ENCODE peak calls at places on chromosomes 11 and 22, in ten cellular contexts. G is T47D, D is KG1, E is neural progenitor cell, A is T-helper 1 cell, H is GF-D8, P is NCI-H1048, Q is iris pigment epithelial cell, J is neural crest cell, T is astrocyte of the spinal cord. X is an unnamed sample.

GRCh38 chr11:121058941-121059340 is 35.0 kb downstream of the TBCEL start:
- DNase-seq in G (no peak), D (no peak), E (no peak), A (no peak), H (no peak), P (no peak), Q (no peak), J (no peak), T (no peak), X (no peak)

GRCh38 chr11:125268611-125269010 is 104.1 kb downstream of the PKNOX2 start:
- DNase-seq in G (no peak), D (no peak), E (no peak), A (no peak), H (no peak), P (no peak), Q (no peak), J (no peak), T (peak), X (no peak)

GRCh38 chr11:83545494-83545893 is 259.3 kb upstream of the CCDC90B start:
- DNase-seq in G (no peak), D (no peak), E (peak), A (no peak), H (no peak), P (no peak), Q (no peak), J (no peak), T (no peak), X (no peak)

GRCh38 chr22:32469799-32470212 is 4.8 kb upstream of the FBXO7 start:
- DNase-seq in G (no peak), D (no peak), E (no peak), A (no peak), H (no peak), P (no peak), Q (peak), J (no peak), T (peak), X (no peak)

GRCh38 chr22:50576070-50576469 is 2.2 kb downstream of the CPT1B start:
- DNase-seq in G (peak), D (no peak), E (peak), A (no peak), H (no peak), P (no peak), Q (peak), J (peak), T (peak), X (no peak)

GRCh38 chr11:94933225-94934130 is 39.9 kb downstream of the CWC15 start:
- DNase-seq in G (no peak), D (no peak), E (no peak), A (no peak), H (no peak), P (no peak), Q (peak), J (no peak), T (peak), X (no peak)

GRCh38 chr11:131172011-131172410 is 198.4 kb upstream of the NTM start:
- DNase-seq in G (no peak), D (no peak), E (no peak), A (no peak), H (no peak), P (no peak), Q (no peak), J (no peak), T (no peak), X (no peak)

GRCh38 chr11:88266919-88267318 is 70.6 kb downstream of the CTSC start:
- DNase-seq in G (no peak), D (no peak), E (no peak), A (no peak), H (no peak), P (no peak), Q (no peak), J (no peak), T (no peak), X (no peak)

GRCh38 chr11:44256673-44257291 is 53.2 kb downstream of the ALX4 start:
- DNase-seq in G (no peak), D (no peak), E (no peak), A (no peak), H (no peak), P (no peak), Q (no peak), J (no peak), T (no peak), X (no peak)

GRCh38 chr11:72541224-72541974 is 107.1 kb upstream of the CLPB start:
- DNase-seq in G (no peak), D (no peak), E (no peak), A (no peak), H (no peak), P (no peak), Q (no peak), J (no peak), T (no peak), X (no peak)

GRCh38 chr11:128294685-128295079 is 292.7 kb downstream of the ETS1 start:
- DNase-seq in G (no peak), D (no peak), E (no peak), A (no peak), H (no peak), P (no peak), Q (peak), J (no peak), T (peak), X (no peak)

GRCh38 chr11:28144808-28145207 is 36.6 kb downstream of the METTL15 start:
- DNase-seq in G (no peak), D (no peak), E (no peak), A (no peak), H (no peak), P (no peak), Q (peak), J (no peak), T (peak), X (no peak)

GRCh38 chr11:112277937-112278336 is 17.3 kb upstream of the PLET1 start:
- DNase-seq in G (no peak), D (no peak), E (no peak), A (no peak), H (no peak), P (peak), Q (peak), J (no peak), T (no peak), X (no peak)

GRCh38 chr11:79229047-79229446 is 211.8 kb downstream of the TENM4 start:
- DNase-seq in G (no peak), D (no peak), E (no peak), A (no peak), H (no peak), P (no peak), Q (no peak), J (no peak), T (no peak), X (no peak)

GRCh38 chr11:122743949-122744876 is 88.7 kb downstream of the UBASH3B start:
- DNase-seq in G (no peak), D (peak), E (no peak), A (peak), H (peak), P (no peak), Q (no peak), J (no peak), T (no peak), X (peak)

GRCh38 chr22:47051435-47052175 is 289.2 kb downstream of the TBC1D22A start:
- DNase-seq in G (no peak), D (no peak), E (peak), A (no peak), H (no peak), P (no peak), Q (no peak), J (no peak), T (no peak), X (no peak)

GRCh38 chr11:32109138-32109537 is 18.3 kb downstream of the RCN1 start:
- DNase-seq in G (no peak), D (no peak), E (no peak), A (no peak), H (no peak), P (no peak), Q (peak), J (no peak), T (peak), X (no peak)

GRCh38 chr11:46659908-46660307 is 40.5 kb downstream of the ARHGAP1 start:
- DNase-seq in G (no peak), D (peak), E (no peak), A (no peak), H (peak), P (no peak), Q (peak), J (no peak), T (peak), X (peak)

GRCh38 chr11:17328856-17329490 is 22.6 kb upstream of the NCR3LG1 start:
- DNase-seq in G (no peak), D (no peak), E (peak), A (no peak), H (no peak), P (no peak), Q (no peak), J (no peak), T (no peak), X (no peak)

GRCh38 chr11:71539017-71539416 is 1.2 kb downstream of the KRTAP5-8 start:
- DNase-seq in G (no peak), D (no peak), E (no peak), A (no peak), H (no peak), P (no peak), Q (no peak), J (no peak), T (no peak), X (no peak)

GRCh38 chr22:37284807-37285355 is 2.6 kb downstream of the CYTH4 start:
- DNase-seq in G (no peak), D (peak), E (no peak), A (no peak), H (peak), P (no peak), Q (no peak), J (no peak), T (no peak), X (peak)

GRCh38 chr11:638616-639323 is 1.7 kb downstream of the DRD4 start:
- DNase-seq in G (no peak), D (no peak), E (peak), A (no peak), H (no peak), P (no peak), Q (peak), J (no peak), T (peak), X (no peak)

GRCh38 chr22:38017272-38017920 is 33.0 kb upstream of the SOX10 start:
- DNase-seq in G (peak), D (no peak), E (no peak), A (no peak), H (no peak), P (no peak), Q (peak), J (no peak), T (peak), X (peak)

GRCh38 chr11:2169001-2169370 is 2.6 kb downstream of the TH start:
- DNase-seq in G (peak), D (no peak), E (no peak), A (no peak), H (no peak), P (no peak), Q (no peak), J (no peak), T (no peak), X (no peak)

GRCh38 chr11:69880041-69880802 is 61.0 kb upstream of the FGF3 start:
- DNase-seq in G (no peak), D (no peak), E (no peak), A (no peak), H (no peak), P (no peak), Q (no peak), J (no peak), T (no peak), X (no peak)

GRCh38 chr11:11157201-11157600 is 195.8 kb downstream of the CSNK2A3 start:
- DNase-seq in G (peak), D (peak), E (peak), A (peak), H (no peak), P (no peak), Q (peak), J (peak), T (peak), X (peak)

GRCh38 chr22:36329217-36330078 is 58.3 kb downstream of the MYH9 start:
- DNase-seq in G (peak), D (peak), E (peak), A (peak), H (peak), P (no peak), Q (peak), J (no peak), T (peak), X (no peak)

GRCh38 chr11:61737636-61738386 is 14.6 kb upstream of the MYRF start:
- DNase-seq in G (no peak), D (no peak), E (no peak), A (no peak), H (no peak), P (no peak), Q (no peak), J (no peak), T (no peak), X (no peak)

GRCh38 chr11:56948991-56949390 is 39.7 kb upstream of the OR5AK2 start:
- DNase-seq in G (no peak), D (no peak), E (no peak), A (no peak), H (no peak), P (no peak), Q (no peak), J (no peak), T (no peak), X (no peak)

GRCh38 chr22:22156716-22157499 is 87.7 kb upstream of the VPREB1 start:
- DNase-seq in G (peak), D (peak), E (peak), A (peak), H (peak), P (peak), Q (peak), J (peak), T (peak), X (peak)

GRCh38 chr11:134949121-134949591 is 537.1 kb upstream of the B3GAT1 start:
- DNase-seq in G (peak), D (no peak), E (no peak), A (no peak), H (no peak), P (no peak), Q (peak), J (no peak), T (peak), X (no peak)

GRCh38 chr11:72598901-72599300 is 75.3 kb downstream of the PDE2A start:
- DNase-seq in G (peak), D (no peak), E (peak), A (no peak), H (no peak), P (no peak), Q (peak), J (peak), T (no peak), X (no peak)

GRCh38 chr11:84714316-84714780 is 912.8 kb downstream of the DLG2 start:
- DNase-seq in G (peak), D (peak), E (peak), A (no peak), H (peak), P (peak), Q (peak), J (peak), T (peak), X (peak)

GRCh38 chr11:95359756-95360155 is 128.8 kb upstream of the SESN3 start:
- DNase-seq in G (no peak), D (no peak), E (no peak), A (no peak), H (no peak), P (no peak), Q (no peak), J (no peak), T (no peak), X (no peak)

GRCh38 chr11:7646866-7647265 is 26.4 kb downstream of the CYB5R2 start:
- DNase-seq in G (no peak), D (no peak), E (no peak), A (no peak), H (no peak), P (no peak), Q (no peak), J (no peak), T (no peak), X (no peak)

GRCh38 chr22:35498446-35498845 is 42.2 kb upstream of the RASD2 start:
- DNase-seq in G (no peak), D (no peak), E (no peak), A (no peak), H (no peak), P (no peak), Q (no peak), J (no peak), T (no peak), X (no peak)

GRCh38 chr11:5600374-5600851 is 4.0 kb downstream of the TRIM6 start:
- DNase-seq in G (peak), D (peak), E (peak), A (peak), H (no peak), P (peak), Q (peak), J (peak), T (peak), X (peak)

GRCh38 chr11:71298016-71298550 is 45.7 kb upstream of the SHANK2 start:
- DNase-seq in G (no peak), D (no peak), E (no peak), A (no peak), H (no peak), P (no peak), Q (no peak), J (no peak), T (no peak), X (no peak)

GRCh38 chr11:89660234-89660633 is 49.9 kb upstream of the TRIM77 start:
- DNase-seq in G (no peak), D (no peak), E (no peak), A (no peak), H (no peak), P (no peak), Q (no peak), J (no peak), T (no peak), X (no peak)